ENCODE peak calls at places on chromosomes 7 and 10, in ten cellular contexts. B, P, M, U, Y, K, Q, V, L and I are unnamed samples.

GRCh38 chr7:50415844-50416243 is 34.3 kb downstream of the FIGNL1 start:
- DNase-seq in P (no peak), L (no peak), Y (no peak), Q (no peak), U (no peak), M (no peak), B (no peak), K (no peak), V (no peak), I (no peak)

GRCh38 chr7:30831936-30832335 is 60.7 kb downstream of the MINDY4 start:
- DNase-seq in M (no peak), P (no peak), Y (no peak), K (no peak), Q (no peak), V (no peak), U (no peak), L (no peak), B (no peak), I (no peak)

GRCh38 chr7:101487753-101488152 is 125.1 kb downstream of the COL26A1 start:
- DNase-seq in Q (no peak), U (no peak), B (no peak), P (no peak), L (no peak), V (no peak), K (no peak), M (no peak), Y (no peak), I (no peak)

GRCh38 chr10:8242295-8242872 is 187.9 kb downstream of the GATA3 start:
- DNase-seq in P (no peak), Y (no peak), U (no peak), V (no peak), K (peak), M (no peak), Q (no peak), L (no peak), B (no peak), I (no peak)

GRCh38 chr10:16437540-16437894 is 707 bp downstream of the PTER start:
- DNase-seq in B (peak), U (no peak), K (no peak), V (no peak), P (no peak), L (no peak), Y (no peak), M (no peak), Q (no peak), I (no peak)

GRCh38 chr7:55570939-55571338 is 1.4 kb downstream of the VOPP1 start:
- DNase-seq in L (peak), U (no peak), B (peak), M (peak), K (no peak), V (no peak), Y (peak), Q (no peak), P (no peak), I (no peak)

GRCh38 chr7:25725483-25725882 is 426.5 kb upstream of the NFE2L3 start:
- DNase-seq in U (no peak), L (no peak), B (no peak), Y (no peak), P (no peak), M (no peak), K (no peak), Q (no peak), V (no peak), I (no peak)

GRCh38 chr10:29412452-29413004 is 123.7 kb downstream of the LYZL1 start:
- DNase-seq in K (no peak), L (peak), Y (no peak), U (no peak), V (no peak), P (no peak), M (no peak), Q (no peak), B (peak), I (no peak)

GRCh38 chr7:14083761-14084160 is 94.3 kb upstream of the ETV1 start:
- DNase-seq in K (no peak), M (no peak), L (no peak), Q (no peak), P (no peak), U (no peak), B (no peak), Y (no peak), V (no peak), I (no peak)

GRCh38 chr10:65786279-65786678 is 1139.6 kb upstream of the LRRTM3 start:
- DNase-seq in Y (no peak), Q (no peak), K (no peak), B (no peak), U (no peak), V (no peak), M (no peak), P (no peak), L (no peak), I (no peak)

GRCh38 chr10:91935886-91936285 is 12.3 kb downstream of the BTAF1 start:
- DNase-seq in B (peak), U (no peak), V (no peak), K (no peak), P (no peak), L (peak), Y (no peak), Q (no peak), M (no peak), I (no peak)

GRCh38 chr10:71086439-71087080 is 125.8 kb upstream of the UNC5B start:
- DNase-seq in Q (no peak), M (no peak), L (no peak), K (no peak), U (no peak), Y (no peak), B (no peak), P (no peak), V (peak), I (no peak)